ENCODE peak calls at places on chromosomes 16 and 17, in six cellular contexts. T, F, B, H, R and Z are unnamed samples.

GRCh38 chr16:48862087-48862532 is 252.1 kb upstream of the N4BP1 start:
- DNase-seq in F (no peak), T (no peak), R (no peak), H (peak), B (no peak), Z (no peak)

GRCh38 chr16:85557083-85557975 is 55.8 kb upstream of the GSE1 start:
- DNase-seq in H (peak), T (no peak), F (peak), R (peak), B (no peak), Z (no peak)

GRCh38 chr17:65332375-65332774 is 195.2 kb downstream of the RGS9 start:
- DNase-seq in B (no peak), F (no peak), T (no peak), H (peak), R (no peak), Z (no peak)

GRCh38 chr17:1752425-1752941 is 9.4 kb upstream of the SERPINF1 start:
- DNase-seq in T (no peak), B (no peak), H (peak), F (no peak), R (peak), Z (no peak)

GRCh38 chr17:41695954-41696720 is 7.5 kb downstream of the EIF1 start:
- DNase-seq in T (no peak), F (peak), R (peak), B (peak), H (peak), Z (no peak)

GRCh38 chr17:19248923-19249574 is 11.9 kb downstream of the EPN2 start:
- DNase-seq in F (peak), B (no peak), T (peak), R (no peak), H (peak), Z (peak)

GRCh38 chr17:17098426-17099035 is 56.3 kb downstream of the MPRIP start:
- DNase-seq in F (peak), R (no peak), H (peak), B (no peak), T (peak), Z (no peak)

GRCh38 chr16:27374794-27375499 is 27.0 kb upstream of the IL21R start:
- DNase-seq in R (peak), H (peak), B (peak), F (peak), T (peak), Z (peak)

GRCh38 chr16:89925596-89926079 is 2.5 kb downstream of the TUBB3 start:
- DNase-seq in T (no peak), H (no peak), B (no peak), F (no peak), R (no peak), Z (no peak)

DNA sequence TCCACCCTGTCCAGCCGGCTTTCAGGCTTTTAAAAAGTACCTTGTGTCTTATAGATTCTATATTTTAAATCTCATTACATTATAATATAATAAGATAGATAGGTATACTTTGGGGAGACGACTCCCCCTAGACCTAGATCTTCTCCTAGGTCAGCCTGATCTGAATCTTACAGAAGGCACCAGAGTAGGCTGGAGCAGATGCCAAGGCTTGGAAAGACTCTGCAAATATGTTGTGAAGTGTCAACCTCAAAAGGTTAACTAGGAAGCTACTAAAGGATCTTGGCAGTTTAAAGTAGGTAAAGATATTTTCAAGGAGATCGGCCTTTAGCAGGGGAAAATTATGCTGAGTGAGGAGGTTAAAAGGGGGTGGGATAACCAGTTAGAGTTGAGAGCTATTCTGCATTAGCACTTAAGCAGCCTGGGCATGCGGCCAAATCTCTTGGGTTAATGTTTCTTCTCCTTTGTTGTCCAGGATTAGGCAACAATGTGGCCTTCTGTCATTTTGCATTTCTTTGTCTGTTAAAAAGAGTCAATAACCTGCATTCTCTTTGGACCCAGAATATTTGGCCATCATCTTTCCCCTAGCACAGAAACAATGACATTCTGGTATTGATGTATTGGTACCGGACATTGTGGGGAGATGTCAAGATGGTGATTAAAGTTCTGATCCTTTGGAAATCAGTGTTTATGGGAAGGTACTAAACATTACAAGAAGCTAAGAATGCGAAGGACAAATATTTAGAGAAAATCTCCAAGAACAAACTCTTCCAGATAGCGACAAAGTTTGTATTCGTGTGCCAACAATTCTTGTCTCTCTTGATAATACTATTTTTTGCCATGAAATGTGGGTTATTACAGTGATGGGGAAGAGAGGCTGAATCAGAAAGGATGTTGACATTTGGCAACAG is 51.2 kb upstream of the DHX40 start:
- DNase-seq in H (peak), B (no peak), T (peak), R (peak), F (peak), Z (no peak)
- H3K27ac ChIP-seq in H (no peak), B (no peak), T (no peak), R (no peak), F (no peak), Z (no peak)

GRCh38 chr16:73171901-73172619 is 124.1 kb upstream of the ZFHX3 start:
- DNase-seq in R (no peak), B (no peak), F (no peak), T (no peak), H (no peak), Z (no peak)
- H3K27ac ChIP-seq in R (no peak), B (no peak), F (peak), T (peak), H (peak), Z (no peak)

DNA sequence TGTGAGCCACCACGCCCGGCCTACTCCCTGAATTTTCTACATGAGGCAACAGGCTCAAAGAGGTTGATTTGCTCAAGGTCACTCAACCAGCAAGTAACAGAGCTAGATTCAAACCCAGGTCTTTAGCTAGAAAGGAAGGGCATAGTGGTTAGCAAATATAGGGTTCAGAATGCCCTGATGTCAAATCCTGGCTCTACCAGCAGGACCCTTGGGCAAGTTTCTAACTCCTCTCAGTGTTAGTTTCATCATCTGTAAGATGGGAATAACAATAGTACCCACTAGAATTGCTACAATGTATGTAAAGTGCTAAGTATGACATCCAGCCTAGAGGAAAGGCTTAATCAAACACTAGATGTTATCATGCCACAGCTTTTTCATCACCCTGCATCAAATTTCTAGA is 19.1 kb upstream of the CYB5B start:
- DNase-seq in H (no peak), B (no peak), F (no peak), T (no peak), R (no peak), Z (no peak)
- H3K27ac ChIP-seq in H (no peak), B (no peak), F (no peak), T (peak), R (peak), Z (no peak)

GRCh38 chr17:34665150-34665802 is 85.9 kb downstream of the TMEM132E start:
- DNase-seq in B (no peak), T (no peak), R (no peak), H (no peak), F (no peak), Z (no peak)
- H3K27ac ChIP-seq in B (no peak), T (no peak), R (no peak), H (no peak), F (no peak), Z (no peak)

GRCh38 chr17:29140051-29140582 is 40.1 kb downstream of the MYO18A start:
- DNase-seq in T (peak), R (no peak), B (peak), F (peak), H (peak), Z (peak)
- H3K27ac ChIP-seq in T (peak), R (no peak), B (peak), F (peak), H (peak), Z (peak)

DNA sequence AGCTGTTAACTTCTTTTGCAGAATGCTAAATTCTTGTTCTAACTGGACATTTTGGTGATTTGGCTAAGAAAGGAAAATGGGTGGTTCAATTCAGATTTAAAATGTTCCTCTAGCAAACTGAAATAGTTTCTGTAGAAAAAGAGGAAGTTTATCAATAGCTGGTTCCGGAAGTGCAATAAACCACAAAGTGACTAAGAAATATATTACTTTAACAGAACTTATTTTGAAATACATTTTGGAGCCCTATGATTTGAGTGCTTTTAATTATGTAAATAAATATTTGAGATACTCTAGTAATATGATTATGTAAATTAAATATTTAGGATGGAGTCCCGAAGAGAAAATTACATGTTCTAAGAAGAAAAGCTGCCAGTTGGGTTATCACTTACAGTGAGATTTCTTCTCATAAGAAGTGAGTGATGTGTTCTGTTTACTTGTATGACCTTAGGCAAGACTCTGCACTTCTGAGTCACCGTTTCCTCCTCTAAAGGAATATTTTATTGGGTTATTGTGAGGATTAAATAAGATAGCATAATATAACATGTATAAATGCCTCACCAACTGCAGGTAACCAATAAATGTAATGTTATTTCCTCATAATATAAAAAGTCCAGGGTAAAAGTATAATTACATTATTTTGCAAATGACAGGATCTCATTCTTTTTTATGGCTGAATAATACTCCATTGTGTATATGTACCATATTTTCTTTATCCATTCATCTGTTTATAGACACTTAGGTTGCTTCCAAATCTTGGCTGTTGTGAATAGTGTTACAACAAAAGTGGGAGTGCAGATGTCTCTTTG is at the start of gene EVI2B:
- DNase-seq in F (no peak), T (no peak), R (no peak), H (peak), B (no peak), Z (no peak)
- H3K27ac ChIP-seq in F (no peak), T (peak), R (no peak), H (peak), B (no peak), Z (no peak)

GRCh38 chr17:50638851-50639767 is 4.4 kb downstream of the ABCC3 start:
- DNase-seq in B (no peak), T (peak), H (peak), F (peak), R (peak), Z (peak)
- H3K27ac ChIP-seq in B (no peak), T (no peak), H (peak), F (no peak), R (peak), Z (peak)

DNA sequence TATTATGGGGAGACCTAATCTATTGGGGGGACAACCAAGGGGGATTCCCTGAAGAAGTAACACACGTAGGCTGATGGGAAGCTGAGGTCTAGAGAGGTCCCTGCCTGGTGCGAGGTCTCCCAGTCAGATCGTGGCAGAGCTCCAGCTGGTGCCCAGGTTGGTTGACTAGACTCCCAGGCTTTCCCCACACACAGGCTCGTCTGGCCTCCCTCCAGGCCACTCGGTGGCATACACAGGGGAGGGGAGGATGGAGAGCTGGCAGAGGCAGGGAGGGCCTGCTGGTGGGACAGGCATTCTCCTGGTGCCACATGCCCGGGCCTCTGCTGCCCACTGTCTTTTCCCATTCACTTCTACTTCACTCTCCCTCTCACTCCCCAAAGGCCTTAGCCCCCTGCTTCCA is 8.5 kb upstream of the SOCS3 start:
- DNase-seq in B (no peak), R (no peak), H (no peak), F (no peak), T (no peak), Z (no peak)
- H3K27ac ChIP-seq in B (no peak), R (no peak), H (no peak), F (no peak), T (no peak), Z (no peak)

GRCh38 chr16:57892447-57893096 is 78.4 kb downstream of the CNGB1 start:
- DNase-seq in F (no peak), H (no peak), T (no peak), R (no peak), B (no peak), Z (no peak)
- H3K27ac ChIP-seq in F (no peak), H (no peak), T (no peak), R (peak), B (no peak), Z (no peak)

DNA sequence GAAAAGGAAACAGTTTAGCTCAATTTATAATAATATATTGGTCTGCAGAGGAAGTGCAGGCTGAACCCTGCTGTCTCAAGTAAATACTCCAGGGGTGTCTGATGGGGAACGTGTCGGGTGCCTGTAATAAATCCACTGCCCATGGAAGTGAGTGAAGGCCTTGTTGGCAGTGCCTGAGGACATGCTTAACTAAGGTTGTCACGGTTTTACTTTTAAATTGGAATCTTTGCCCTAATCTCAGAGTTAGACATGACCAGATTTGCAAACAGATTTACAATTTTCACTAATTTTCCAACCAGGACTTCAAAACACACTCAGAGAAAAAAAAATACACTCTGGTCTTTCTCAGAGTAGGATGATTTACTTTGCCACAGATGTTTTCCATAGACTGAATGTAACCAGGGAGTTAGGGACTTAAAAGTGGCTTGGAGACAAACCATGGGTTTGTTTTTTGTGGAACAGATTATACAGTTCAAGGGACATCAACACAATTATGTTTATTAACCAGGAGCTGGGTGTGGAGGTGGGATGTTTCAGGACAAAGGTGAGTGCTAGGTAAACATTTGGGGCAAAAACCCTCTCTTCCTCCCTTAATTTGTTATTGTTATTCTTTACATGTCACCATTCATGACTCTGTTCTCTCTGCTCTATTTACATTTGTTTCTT is 144.5 kb downstream of the FTO start:
- DNase-seq in R (no peak), B (no peak), T (no peak), F (no peak), H (no peak), Z (no peak)
- H3K27ac ChIP-seq in R (no peak), B (no peak), T (no peak), F (no peak), H (no peak), Z (no peak)